ENCODE peak calls at places on chromosomes 11 and 22, in six cellular contexts. X is colonic mucosa, D is tibial artery, Y is neural progenitor cell, N is tibial nerve, E is dorsolateral prefrontal cortex. C is an unnamed sample.

GRCh38 chr11:65573391-65574146 is 1.2 kb downstream of the FAM89B start:
- DNase-seq in X (peak; percentile 57), D (no peak), Y (no peak), N (no peak), E (no peak), C (no peak)

GRCh38 chr11:35192347-35192746 is 53.4 kb downstream of the CD44 start:
- DNase-seq in X (peak; percentile 55), D (peak; percentile 38), Y (no peak), N (peak; percentile 35), E (no peak), C (no peak)

GRCh38 chr11:73429121-73429740 is 53.0 kb downstream of the RELT start:
- DNase-seq in X (no peak), D (no peak), Y (no peak), N (no peak), E (no peak), C (peak; percentile 69)

GRCh38 chr22:19811811-19812771 is 42.6 kb downstream of the GNB1L start:
- DNase-seq in X (peak; percentile 13), D (no peak), Y (no peak), N (no peak), E (no peak), C (no peak)

GRCh38 chr11:1242289-1242688 is 19.4 kb downstream of the MUC5B start:
- DNase-seq in X (no peak), D (no peak), Y (no peak), N (no peak), E (no peak), C (no peak)

GRCh38 chr11:68138256-68138655 is 17.1 kb upstream of the CHKA start:
- DNase-seq in X (no peak), D (no peak), Y (no peak), N (no peak), E (no peak), C (no peak)

GRCh38 chr22:31947296-31947695 is 3.0 kb downstream of the YWHAH start:
- DNase-seq in X (peak; percentile 53), D (no peak), Y (no peak), N (no peak), E (no peak), C (no peak)

GRCh38 chr11:31387379-31387778 is 17.7 kb downstream of the DNAJC24 start:
- DNase-seq in X (no peak), D (no peak), Y (no peak), N (no peak), E (no peak), C (no peak)

GRCh38 chr11:38460901-38461300 is 1862.9 kb upstream of the RAG2 start:
- DNase-seq in X (no peak), D (peak; percentile 19), Y (no peak), N (no peak), E (no peak), C (peak; percentile 92)

GRCh38 chr22:38284042-38284402 is 11.2 kb upstream of the TMEM184B start:
- DNase-seq in X (no peak), D (peak; percentile 58), Y (no peak), N (no peak), E (no peak), C (peak; percentile 69)

GRCh38 chr11:76214968-76215548 is 8.8 kb upstream of the WNT11 start:
- DNase-seq in X (no peak), D (no peak), Y (no peak), N (no peak), E (no peak), C (no peak)

GRCh38 chr22:19059481-19060278 is 62.5 kb downstream of the DGCR2 start:
- DNase-seq in X (no peak), D (no peak), Y (no peak), N (no peak), E (no peak), C (no peak)

GRCh38 chr22:46951326-46951725 is 188.9 kb downstream of the TBC1D22A start:
- DNase-seq in X (no peak), D (no peak), Y (no peak), N (no peak), E (no peak), C (no peak)

GRCh38 chr22:27416553-27417427 is 384.8 kb downstream of the MN1 start:
- DNase-seq in X (no peak), D (peak; percentile 25), Y (peak; percentile 49), N (no peak), E (no peak), C (peak; percentile 69)

GRCh38 chr11:83033972-83034672 is 37.6 kb downstream of the RAB30 start:
- DNase-seq in X (peak; percentile 48), D (peak; percentile 58), Y (peak; percentile 35), N (peak; percentile 31), E (peak; percentile 38), C (no peak)

GRCh38 chr11:34860034-34860433 is 56.1 kb downstream of the APIP start:
- DNase-seq in X (no peak), D (no peak), Y (no peak), N (no peak), E (no peak), C (no peak)

GRCh38 chr11:68867067-68867466 is 25.4 kb upstream of the CPT1A start:
- DNase-seq in X (no peak), D (no peak), Y (no peak), N (no peak), E (no peak), C (no peak)

GRCh38 chr11:133153031-133153430 is 379.3 kb downstream of the OPCML start:
- DNase-seq in X (no peak), D (no peak), Y (no peak), N (no peak), E (peak; percentile 66), C (no peak)

GRCh38 chr11:113142508-113142907 is 171.9 kb upstream of the TTC12 start:
- DNase-seq in X (no peak), D (no peak), Y (no peak), N (no peak), E (no peak), C (no peak)

GRCh38 chr22:36323182-36323854 is 64.4 kb downstream of the MYH9 start:
- DNase-seq in X (no peak), D (peak; percentile 85), Y (no peak), N (peak; percentile 59), E (peak; percentile 69), C (peak; percentile 33)

GRCh38 chr11:117669616-117670015 is 127.4 kb downstream of the DSCAML1 start:
- DNase-seq in X (no peak), D (no peak), Y (no peak), N (no peak), E (no peak), C (no peak)

GRCh38 chr11:28659716-28660348 is 551.6 kb downstream of the METTL15 start:
- DNase-seq in X (no peak), D (no peak), Y (no peak), N (no peak), E (no peak), C (no peak)

GRCh38 chr11:10590516-10590915 is 22.1 kb upstream of the LYVE1 start:
- DNase-seq in X (no peak), D (no peak), Y (no peak), N (no peak), E (no peak), C (no peak)

GRCh38 chr22:42949159-42949558 is 65.8 kb downstream of the PACSIN2 start:
- DNase-seq in X (no peak), D (no peak), Y (no peak), N (no peak), E (no peak), C (peak; percentile 51)

GRCh38 chr11:91686700-91687099 is 537.9 kb upstream of the FAT3 start:
- DNase-seq in X (no peak), D (no peak), Y (peak; percentile 9), N (no peak), E (no peak), C (no peak)

DNA sequence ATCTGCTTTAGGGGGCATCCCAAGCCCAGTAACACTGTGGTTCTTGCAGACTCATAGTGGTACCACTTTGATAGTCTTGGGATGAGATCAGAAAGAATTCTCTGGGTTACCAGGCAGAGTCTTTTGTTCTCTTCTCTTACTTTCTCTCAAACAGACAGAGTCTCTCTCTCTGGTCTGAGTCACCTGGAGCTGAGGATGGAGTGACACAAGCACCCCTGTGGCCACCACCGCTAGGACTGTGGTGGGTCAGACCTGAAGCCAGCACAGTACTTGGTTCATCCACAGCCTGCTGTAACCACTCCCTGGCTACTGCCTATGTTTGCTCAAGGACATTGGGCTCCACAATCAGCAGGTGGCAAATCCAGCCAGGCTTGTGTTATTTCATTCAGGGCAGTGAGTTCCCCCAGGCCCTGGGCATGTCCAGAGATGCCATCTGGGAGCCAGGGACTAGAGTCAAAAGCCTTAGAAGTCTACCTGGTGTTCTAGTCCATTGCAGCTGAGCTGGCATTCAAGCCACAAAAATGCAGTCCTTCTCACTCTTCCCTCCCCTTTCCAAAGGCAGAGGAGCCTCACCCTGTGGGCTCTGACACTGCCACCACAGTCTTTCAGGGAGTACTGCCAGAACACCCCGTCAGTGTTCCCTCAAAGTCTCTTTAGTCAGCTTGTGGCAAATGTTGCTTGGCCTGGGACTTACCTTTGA is 29.9 kb downstream of the ENDOD1 start:
- DNase-seq in X (no peak), D (no peak), Y (no peak), N (no peak), E (no peak), C (peak; percentile 12)
- TF ChIP-seq CTCF in X (no peak), D (no peak), Y (no peak), N (no peak), E (no peak), C (no peak)

GRCh38 chr22:29095459-29095858 is 22.6 kb downstream of the KREMEN1 start:
- DNase-seq in X (no peak), D (no peak), Y (no peak), N (no peak), E (no peak), C (no peak)

GRCh38 chr22:29093501-29093921 is 20.7 kb downstream of the KREMEN1 start:
- DNase-seq in X (no peak), D (no peak), Y (no peak), N (no peak), E (no peak), C (no peak)

GRCh38 chr22:29092243-29092642 is 19.4 kb downstream of the KREMEN1 start:
- DNase-seq in X (no peak), D (no peak), Y (no peak), N (no peak), E (no peak), C (no peak)

GRCh38 chr22:29093030-29093429 is 20.2 kb downstream of the KREMEN1 start:
- DNase-seq in X (no peak), D (no peak), Y (no peak), N (no peak), E (no peak), C (no peak)

DNA sequence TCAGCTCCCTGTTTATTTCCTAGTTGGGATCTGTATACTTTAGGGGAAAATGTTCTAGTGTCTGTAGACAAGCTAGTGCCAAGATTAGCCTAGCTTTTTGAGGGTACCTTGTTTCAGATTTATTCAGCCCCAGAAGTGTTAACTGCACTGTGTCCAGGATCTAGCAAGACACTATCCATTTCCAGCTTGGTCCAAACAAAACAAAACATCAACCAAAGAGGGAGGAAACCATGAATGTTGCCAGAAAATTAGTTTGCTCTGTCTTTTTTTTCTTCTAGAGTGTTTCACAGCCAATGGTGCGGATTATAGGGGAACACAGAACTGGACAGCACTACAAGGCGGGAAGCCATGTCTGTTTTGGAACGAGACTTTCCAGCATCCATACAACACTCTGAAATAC is 21.1 kb downstream of the KREMEN1 start:
- DNase-seq in X (no peak), D (no peak), Y (no peak), N (no peak), E (no peak), C (no peak)
- H3K4me3 ChIP-seq in X (no peak overlapping the region), D (no peak overlapping the region), Y (no peak overlapping the region), N (no peak overlapping the region), E (no peak overlapping the region), C (no peak overlapping the region)

GRCh38 chr22:17097062-17097461 is 12.3 kb downstream of the IL17RA start:
- DNase-seq in X (no peak), D (no peak), Y (no peak), N (no peak), E (no peak), C (no peak)
- TF ChIP-seq CTCF in X (no peak), D (no peak), Y (no peak), N (no peak), E (no peak), C (no peak)

GRCh38 chr11:67071420-67072284 is 15.0 kb downstream of the RHOD start:
- DNase-seq in X (peak; percentile 88), D (peak; percentile 70), Y (peak; percentile 89), N (peak; percentile 48), E (peak; percentile 64), C (peak; percentile 71)
- H3K4me3 ChIP-seq in X (peak overlapping the region; percentile 18), D (no peak overlapping the region), Y (peak overlapping the region; percentile 31), N (peak overlapping the region; percentile 28), E (peak overlapping the region; percentile 51), C (peak overlapping the region; percentile 41)